ENCODE peak calls at places on chromosome 2, in four cellular contexts. One of them, this sample, is unnamed.

GRCh38 chr2:66683599-66683998 is 248.7 kb downstream of the MEIS1 start:
- DNase-seq in mesenchymal stem cell: no peak
- DNase-seq in IMR-90: no peak
- DNase-seq in H9: no peak
- DNase-seq in this sample: no peak

GRCh38 chr2:215617060-215617824 is 181.4 kb upstream of the FN1 start:
- DNase-seq in H9: no peak
- DNase-seq in mesenchymal stem cell: no peak
- DNase-seq in IMR-90: no peak
- DNase-seq in this sample: no peak

GRCh38 chr2:234444888-234445287 is 52.0 kb downstream of the ARL4C start:
- DNase-seq in IMR-90: peak
- DNase-seq in H9: no peak
- DNase-seq in mesenchymal stem cell: peak
- DNase-seq in this sample: no peak

GRCh38 chr2:237672731-237673129 is 45.3 kb downstream of the LRRFIP1 start:
- DNase-seq in mesenchymal stem cell: no peak
- DNase-seq in H9: no peak
- DNase-seq in IMR-90: no peak
- DNase-seq in this sample: no peak

GRCh38 chr2:160293401-160293911 is 93.4 kb upstream of the ITGB6 start:
- DNase-seq in H9: no peak
- DNase-seq in mesenchymal stem cell: peak
- DNase-seq in IMR-90: peak
- DNase-seq in this sample: no peak

GRCh38 chr2:55038428-55038827 is 11.8 kb downstream of the RTN4 start:
- DNase-seq in H9: no peak
- DNase-seq in IMR-90: no peak
- DNase-seq in mesenchymal stem cell: no peak
- DNase-seq in this sample: no peak

GRCh38 chr2:207926133-207927076 is 98.9 kb downstream of the PLEKHM3 start:
- DNase-seq in IMR-90: peak
- DNase-seq in H9: no peak
- DNase-seq in mesenchymal stem cell: peak
- DNase-seq in this sample: no peak

GRCh38 chr2:101775636-101776035 is 78.1 kb downstream of the MAP4K4 start:
- DNase-seq in mesenchymal stem cell: no peak
- DNase-seq in IMR-90: no peak
- DNase-seq in H9: no peak
- DNase-seq in this sample: no peak

GRCh38 chr2:238379096-238379810 is 47.5 kb upstream of the ASB1 start:
- DNase-seq in mesenchymal stem cell: no peak
- DNase-seq in H9: no peak
- DNase-seq in IMR-90: peak
- DNase-seq in this sample: no peak

GRCh38 chr2:10271509-10271908 is 31.2 kb upstream of the HPCAL1 start:
- DNase-seq in mesenchymal stem cell: no peak
- DNase-seq in H9: peak
- DNase-seq in IMR-90: no peak
- DNase-seq in this sample: no peak

GRCh38 chr2:160301420-160301819 is 101.3 kb upstream of the ITGB6 start:
- DNase-seq in mesenchymal stem cell: no peak
- DNase-seq in IMR-90: peak
- DNase-seq in H9: no peak
- DNase-seq in this sample: no peak

GRCh38 chr2:238286551-238286950 is 1.9 kb downstream of the PER2 start:
- DNase-seq in mesenchymal stem cell: peak
- DNase-seq in IMR-90: peak
- DNase-seq in H9: no peak
- DNase-seq in this sample: no peak

GRCh38 chr2:99403524-99403923 is 66.3 kb downstream of the EIF5B start:
- DNase-seq in H9: peak
- DNase-seq in IMR-90: no peak
- DNase-seq in mesenchymal stem cell: no peak
- DNase-seq in this sample: no peak

GRCh38 chr2:59664946-59665345 is 888.5 kb downstream of the BCL11A start:
- DNase-seq in IMR-90: no peak
- DNase-seq in H9: no peak
- DNase-seq in mesenchymal stem cell: no peak
- DNase-seq in this sample: no peak

GRCh38 chr2:96259497-96259921 is 6.3 kb downstream of the TMEM127 start:
- DNase-seq in mesenchymal stem cell: no peak
- DNase-seq in H9: no peak
- DNase-seq in IMR-90: no peak
- DNase-seq in this sample: no peak

GRCh38 chr2:223936862-223937326 is 8.2 kb downstream of the WDFY1 start:
- DNase-seq in IMR-90: peak
- DNase-seq in mesenchymal stem cell: no peak
- DNase-seq in H9: no peak
- DNase-seq in this sample: no peak

GRCh38 chr2:195026261-195026660 is 630.8 kb upstream of the SLC39A10 start:
- DNase-seq in mesenchymal stem cell: peak
- DNase-seq in IMR-90: peak
- DNase-seq in H9: no peak
- DNase-seq in this sample: no peak

GRCh38 chr2:128354731-128355470 is 36.2 kb upstream of the HS6ST1 start:
- DNase-seq in H9: no peak
- DNase-seq in IMR-90: peak
- DNase-seq in mesenchymal stem cell: no peak
- DNase-seq in this sample: no peak

GRCh38 chr2:234714711-234715110 is 217.8 kb upstream of the ARL4C start:
- DNase-seq in mesenchymal stem cell: no peak
- DNase-seq in H9: no peak
- DNase-seq in IMR-90: no peak
- DNase-seq in this sample: no peak

GRCh38 chr2:12173271-12173942 is 427.0 kb downstream of the LPIN1 start:
- DNase-seq in IMR-90: peak
- DNase-seq in mesenchymal stem cell: peak
- DNase-seq in H9: no peak
- DNase-seq in this sample: no peak

GRCh38 chr2:64492821-64493220 is 31.3 kb upstream of the AFTPH start:
- DNase-seq in IMR-90: no peak
- DNase-seq in H9: no peak
- DNase-seq in mesenchymal stem cell: no peak
- DNase-seq in this sample: no peak

GRCh38 chr2:241902357-241902991 is 32.9 kb downstream of the RTP5 start:
- DNase-seq in H9: peak
- DNase-seq in IMR-90: no peak
- DNase-seq in mesenchymal stem cell: no peak
- DNase-seq in this sample: peak

GRCh38 chr2:206218792-206219509 is 55.5 kb upstream of the ZDBF2 start:
- DNase-seq in H9: no peak
- DNase-seq in IMR-90: no peak
- DNase-seq in mesenchymal stem cell: no peak
- DNase-seq in this sample: no peak

GRCh38 chr2:224111576-224111975 is 72.5 kb upstream of the SERPINE2 start:
- DNase-seq in IMR-90: peak
- DNase-seq in H9: no peak
- DNase-seq in mesenchymal stem cell: peak
- DNase-seq in this sample: no peak

GRCh38 chr2:55133467-55134315 is 83.4 kb upstream of the RTN4 start:
- DNase-seq in H9: peak
- DNase-seq in mesenchymal stem cell: peak
- DNase-seq in IMR-90: peak
- DNase-seq in this sample: no peak

GRCh38 chr2:6963727-6964126 is 46.5 kb downstream of the RNF144A start:
- DNase-seq in IMR-90: no peak
- DNase-seq in mesenchymal stem cell: no peak
- DNase-seq in H9: no peak
- DNase-seq in this sample: no peak

GRCh38 chr2:236286866-236287545 is 22.8 kb upstream of the ASB18 start:
- DNase-seq in H9: no peak
- DNase-seq in mesenchymal stem cell: peak
- DNase-seq in IMR-90: no peak
- DNase-seq in this sample: no peak

GRCh38 chr2:29544917-29545316 is 376.5 kb downstream of the ALK start:
- DNase-seq in IMR-90: no peak
- DNase-seq in H9: no peak
- DNase-seq in mesenchymal stem cell: no peak
- DNase-seq in this sample: no peak

GRCh38 chr2:127193948-127194267 is 26.2 kb downstream of the CYP27C1 start:
- DNase-seq in H9: no peak
- DNase-seq in mesenchymal stem cell: no peak
- DNase-seq in IMR-90: peak
- DNase-seq in this sample: no peak

GRCh38 chr2:112880081-112880531 is 30.9 kb upstream of the IL37 start:
- DNase-seq in mesenchymal stem cell: peak
- DNase-seq in IMR-90: peak
- DNase-seq in H9: no peak
- DNase-seq in this sample: no peak

GRCh38 chr2:84830758-84831500 is 50.0 kb downstream of the TRABD2A start:
- DNase-seq in IMR-90: no peak
- DNase-seq in H9: no peak
- DNase-seq in mesenchymal stem cell: no peak
- DNase-seq in this sample: no peak

GRCh38 chr2:66553370-66553769 is 118.4 kb downstream of the MEIS1 start:
- DNase-seq in mesenchymal stem cell: no peak
- DNase-seq in H9: no peak
- DNase-seq in IMR-90: no peak
- DNase-seq in this sample: no peak

GRCh38 chr2:234840336-234840735 is 111.5 kb upstream of the SH3BP4 start:
- DNase-seq in IMR-90: peak
- DNase-seq in mesenchymal stem cell: peak
- DNase-seq in H9: peak
- DNase-seq in this sample: peak

GRCh38 chr2:187129866-187130265 is 280.9 kb upstream of the ZSWIM2 start:
- DNase-seq in mesenchymal stem cell: no peak
- DNase-seq in H9: no peak
- DNase-seq in IMR-90: no peak
- DNase-seq in this sample: no peak

GRCh38 chr2:236872015-236872414 is 213.7 kb upstream of the COPS8 start:
- DNase-seq in mesenchymal stem cell: no peak
- DNase-seq in IMR-90: no peak
- DNase-seq in H9: no peak
- DNase-seq in this sample: peak

GRCh38 chr2:12119841-12120240 is 373.4 kb downstream of the LPIN1 start:
- DNase-seq in H9: no peak
- DNase-seq in IMR-90: peak
- DNase-seq in mesenchymal stem cell: peak
- DNase-seq in this sample: no peak

GRCh38 chr2:232437130-232437620 is 18.8 kb upstream of the ALPI start:
- DNase-seq in mesenchymal stem cell: no peak
- DNase-seq in IMR-90: no peak
- DNase-seq in H9: peak
- DNase-seq in this sample: no peak
- H2BK120ac ChIP-seq in mesenchymal stem cell: no peak
- H2BK120ac ChIP-seq in IMR-90: no peak
- H2BK120ac ChIP-seq in H9: no peak
- H2BK120ac ChIP-seq in this sample: no peak

GRCh38 chr2:239634769-239635168 is 233.9 kb upstream of the HDAC4 start:
- DNase-seq in IMR-90: no peak
- DNase-seq in mesenchymal stem cell: no peak
- DNase-seq in H9: no peak
- DNase-seq in this sample: no peak
- H2BK120ac ChIP-seq in IMR-90: no peak
- H2BK120ac ChIP-seq in mesenchymal stem cell: no peak
- H2BK120ac ChIP-seq in H9: no peak
- H2BK120ac ChIP-seq in this sample: no peak

GRCh38 chr2:42047488-42048317 is at the start of gene PKDCC:
- DNase-seq in IMR-90: peak
- DNase-seq in H9: peak
- DNase-seq in mesenchymal stem cell: peak
- DNase-seq in this sample: peak
- H2BK120ac ChIP-seq in IMR-90: peak
- H2BK120ac ChIP-seq in H9: no peak
- H2BK120ac ChIP-seq in mesenchymal stem cell: peak
- H2BK120ac ChIP-seq in this sample: no peak

GRCh38 chr2:119407430-119408220 is 24.0 kb upstream of the TMEM37 start:
- DNase-seq in mesenchymal stem cell: peak
- DNase-seq in H9: peak
- DNase-seq in IMR-90: peak
- DNase-seq in this sample: peak
- H2BK120ac ChIP-seq in mesenchymal stem cell: no peak
- H2BK120ac ChIP-seq in H9: no peak
- H2BK120ac ChIP-seq in IMR-90: no peak
- H2BK120ac ChIP-seq in this sample: no peak

DNA sequence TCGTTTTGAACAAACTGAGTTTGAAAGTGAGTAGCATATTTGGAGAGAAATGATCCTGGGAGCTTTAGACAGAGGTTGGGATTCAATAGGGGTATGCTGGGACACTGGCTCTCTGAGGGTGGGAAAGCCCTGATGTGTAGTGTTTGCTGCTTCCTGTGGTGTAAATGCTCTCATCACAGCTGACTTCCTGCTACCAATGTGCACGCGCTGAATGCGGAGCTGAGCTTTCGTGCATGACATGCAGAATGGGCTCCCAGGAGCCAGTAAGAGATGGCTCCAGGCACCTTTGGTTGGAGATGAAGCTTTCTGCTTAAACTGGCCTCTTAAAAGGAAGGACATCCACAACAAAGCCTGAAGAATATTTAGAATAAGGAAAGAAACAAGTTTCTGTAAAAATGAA is 224.1 kb upstream of the CCDC150 start:
- DNase-seq in IMR-90: no peak
- DNase-seq in mesenchymal stem cell: no peak
- DNase-seq in H9: no peak
- DNase-seq in this sample: no peak
- H2BK120ac ChIP-seq in IMR-90: no peak
- H2BK120ac ChIP-seq in mesenchymal stem cell: no peak
- H2BK120ac ChIP-seq in H9: no peak
- H2BK120ac ChIP-seq in this sample: no peak

GRCh38 chr2:150271952-150272351 is 215.5 kb downstream of the RND3 start:
- DNase-seq in IMR-90: peak
- DNase-seq in H9: no peak
- DNase-seq in mesenchymal stem cell: peak
- DNase-seq in this sample: no peak

GRCh38 chr2:150261691-150262090 is 225.8 kb downstream of the RND3 start:
- DNase-seq in mesenchymal stem cell: no peak
- DNase-seq in H9: no peak
- DNase-seq in IMR-90: no peak
- DNase-seq in this sample: no peak

GRCh38 chr2:150264442-150264841 is 223.0 kb downstream of the RND3 start:
- DNase-seq in mesenchymal stem cell: peak
- DNase-seq in H9: no peak
- DNase-seq in IMR-90: peak
- DNase-seq in this sample: no peak

GRCh38 chr2:150267651-150268415 is 219.6 kb downstream of the RND3 start:
- DNase-seq in H9: no peak
- DNase-seq in mesenchymal stem cell: peak
- DNase-seq in IMR-90: peak
- DNase-seq in this sample: no peak

GRCh38 chr2:150266931-150267330 is 220.5 kb downstream of the RND3 start:
- DNase-seq in H9: no peak
- DNase-seq in IMR-90: no peak
- DNase-seq in mesenchymal stem cell: no peak
- DNase-seq in this sample: no peak
- H2BK120ac ChIP-seq in H9: no peak
- H2BK120ac ChIP-seq in IMR-90: no peak
- H2BK120ac ChIP-seq in mesenchymal stem cell: no peak
- H2BK120ac ChIP-seq in this sample: no peak

DNA sequence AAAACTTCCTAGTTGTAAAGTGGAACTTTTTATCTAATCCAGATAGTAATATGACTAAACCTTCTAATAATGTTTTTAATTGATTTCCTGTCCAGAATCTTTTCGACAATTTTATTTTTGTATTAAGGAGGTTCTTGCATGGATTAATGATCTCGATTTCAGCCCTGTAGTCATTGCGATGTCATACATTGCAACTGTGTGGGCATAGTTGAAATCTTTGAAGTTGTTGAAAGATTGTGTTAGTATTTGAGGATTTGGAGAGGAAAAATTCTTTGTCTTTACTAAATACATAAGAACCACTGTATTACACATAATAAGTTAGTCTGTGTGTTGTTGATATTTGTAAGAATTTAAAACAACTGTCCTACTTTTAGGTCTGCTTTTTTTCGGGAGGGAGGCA is 31.1 kb downstream of the ACSL3 start:
- DNase-seq in mesenchymal stem cell: no peak
- DNase-seq in H9: no peak
- DNase-seq in IMR-90: peak
- DNase-seq in this sample: no peak
- H2BK120ac ChIP-seq in mesenchymal stem cell: no peak
- H2BK120ac ChIP-seq in H9: no peak
- H2BK120ac ChIP-seq in IMR-90: no peak
- H2BK120ac ChIP-seq in this sample: no peak

This sample was measured in H1.